ENCODE peak calls at places on chromosome 14, in four cellular contexts. One of them, this sample, is unnamed.

GRCh38 chr14:23645812-23646647 is 9.9 kb downstream of the DHRS2 start:
- DNase-seq in NCI-H1105 treated with DMSO at 0.1 percent for 48 hours: no peak
- DNase-seq in dermis blood vessel endothelial cell: no peak
- DNase-seq in astrocyte of the spinal cord: no peak
- DNase-seq in this sample: no peak

GRCh38 chr14:98999901-99000300 is 272.1 kb downstream of the BCL11B start:
- DNase-seq in NCI-H1105 treated with DMSO at 0.1 percent for 48 hours: no peak
- DNase-seq in dermis blood vessel endothelial cell: no peak
- DNase-seq in astrocyte of the spinal cord: no peak
- DNase-seq in this sample: no peak

GRCh38 chr14:97946291-97946690 is 1149.1 kb downstream of the VRK1 start:
- DNase-seq in NCI-H1105 treated with DMSO at 0.1 percent for 48 hours: no peak
- DNase-seq in dermis blood vessel endothelial cell: no peak
- DNase-seq in astrocyte of the spinal cord: no peak
- DNase-seq in this sample: no peak

GRCh38 chr14:45610303-45610702 is 357.3 kb upstream of the MIS18BP1 start:
- DNase-seq in NCI-H1105 treated with DMSO at 0.1 percent for 48 hours: peak; percentile 45
- DNase-seq in dermis blood vessel endothelial cell: no peak
- DNase-seq in astrocyte of the spinal cord: peak; percentile 26
- DNase-seq in this sample: peak; percentile 4

GRCh38 chr14:53953828-53954550 is 2.6 kb downstream of the BMP4 start:
- DNase-seq in NCI-H1105 treated with DMSO at 0.1 percent for 48 hours: peak; percentile 35
- DNase-seq in dermis blood vessel endothelial cell: peak; percentile 68
- DNase-seq in astrocyte of the spinal cord: peak; percentile 57
- DNase-seq in this sample: no peak

GRCh38 chr14:51534623-51535022 is 117.1 kb upstream of the FRMD6 start:
- DNase-seq in NCI-H1105 treated with DMSO at 0.1 percent for 48 hours: peak; percentile 19
- DNase-seq in dermis blood vessel endothelial cell: peak; percentile 94
- DNase-seq in astrocyte of the spinal cord: no peak
- DNase-seq in this sample: peak; percentile 86

GRCh38 chr14:22427771-22428228 is 161.2 kb downstream of the DAD1 start:
- DNase-seq in NCI-H1105 treated with DMSO at 0.1 percent for 48 hours: no peak
- DNase-seq in dermis blood vessel endothelial cell: no peak
- DNase-seq in astrocyte of the spinal cord: peak; percentile 40
- DNase-seq in this sample: no peak

GRCh38 chr14:30610719-30611388 is 11.3 kb upstream of the SCFD1 start:
- DNase-seq in NCI-H1105 treated with DMSO at 0.1 percent for 48 hours: peak; percentile 98
- DNase-seq in dermis blood vessel endothelial cell: peak; percentile 91
- DNase-seq in astrocyte of the spinal cord: peak; percentile 80
- DNase-seq in this sample: peak; percentile 91

GRCh38 chr14:24634158-24634557 is at the start of gene GZMB:
- DNase-seq in NCI-H1105 treated with DMSO at 0.1 percent for 48 hours: no peak
- DNase-seq in dermis blood vessel endothelial cell: no peak
- DNase-seq in astrocyte of the spinal cord: no peak
- DNase-seq in this sample: no peak

GRCh38 chr14:38839743-38840375 is 263.2 kb downstream of the SEC23A start:
- DNase-seq in NCI-H1105 treated with DMSO at 0.1 percent for 48 hours: no peak
- DNase-seq in dermis blood vessel endothelial cell: peak; percentile 83
- DNase-seq in astrocyte of the spinal cord: peak; percentile 25
- DNase-seq in this sample: peak; percentile 94

GRCh38 chr14:25431211-25432076 is 381.5 kb upstream of the STXBP6 start:
- DNase-seq in NCI-H1105 treated with DMSO at 0.1 percent for 48 hours: peak; percentile 8
- DNase-seq in dermis blood vessel endothelial cell: peak; percentile 17
- DNase-seq in astrocyte of the spinal cord: no peak
- DNase-seq in this sample: no peak

GRCh38 chr14:49220492-49220891 is 365.7 kb downstream of the RPS29 start:
- DNase-seq in NCI-H1105 treated with DMSO at 0.1 percent for 48 hours: no peak
- DNase-seq in dermis blood vessel endothelial cell: no peak
- DNase-seq in astrocyte of the spinal cord: peak; percentile 2
- DNase-seq in this sample: no peak

GRCh38 chr14:54503476-54503875 is 6.2 kb upstream of the CGRRF1 start:
- DNase-seq in NCI-H1105 treated with DMSO at 0.1 percent for 48 hours: no peak
- DNase-seq in dermis blood vessel endothelial cell: peak; percentile 59
- DNase-seq in astrocyte of the spinal cord: peak; percentile 43
- DNase-seq in this sample: peak; percentile 37

GRCh38 chr14:72745991-72746980 is 147.6 kb downstream of the DPF3 start:
- DNase-seq in NCI-H1105 treated with DMSO at 0.1 percent for 48 hours: no peak
- DNase-seq in dermis blood vessel endothelial cell: peak; percentile 24
- DNase-seq in astrocyte of the spinal cord: peak; percentile 77
- DNase-seq in this sample: no peak

GRCh38 chr14:47040490-47040889 is 388.9 kb upstream of the RPL10L start:
- DNase-seq in NCI-H1105 treated with DMSO at 0.1 percent for 48 hours: peak; percentile 34
- DNase-seq in dermis blood vessel endothelial cell: no peak
- DNase-seq in astrocyte of the spinal cord: no peak
- DNase-seq in this sample: peak; percentile 51

GRCh38 chr14:32011225-32011624 is 65.9 kb upstream of the ARHGAP5 start:
- DNase-seq in NCI-H1105 treated with DMSO at 0.1 percent for 48 hours: no peak
- DNase-seq in dermis blood vessel endothelial cell: no peak
- DNase-seq in astrocyte of the spinal cord: no peak
- DNase-seq in this sample: no peak

GRCh38 chr14:105473677-105474477 is 744 bp upstream of the CRIP2 start:
- DNase-seq in NCI-H1105 treated with DMSO at 0.1 percent for 48 hours: peak; percentile 82
- DNase-seq in dermis blood vessel endothelial cell: peak; percentile 93
- DNase-seq in astrocyte of the spinal cord: peak; percentile 95
- DNase-seq in this sample: peak; percentile 91

GRCh38 chr14:92677087-92677668 is 71.2 kb downstream of the LGMN start:
- DNase-seq in NCI-H1105 treated with DMSO at 0.1 percent for 48 hours: no peak
- DNase-seq in dermis blood vessel endothelial cell: no peak
- DNase-seq in astrocyte of the spinal cord: no peak
- DNase-seq in this sample: no peak

GRCh38 chr14:60079723-60080122 is 12.0 kb upstream of the PCNX4 start:
- DNase-seq in NCI-H1105 treated with DMSO at 0.1 percent for 48 hours: no peak
- DNase-seq in dermis blood vessel endothelial cell: no peak
- DNase-seq in astrocyte of the spinal cord: no peak
- DNase-seq in this sample: no peak

GRCh38 chr14:37167151-37168047 is 5.0 kb downstream of the SLC25A21 start:
- DNase-seq in NCI-H1105 treated with DMSO at 0.1 percent for 48 hours: no peak
- DNase-seq in dermis blood vessel endothelial cell: no peak
- DNase-seq in astrocyte of the spinal cord: no peak
- DNase-seq in this sample: no peak

GRCh38 chr14:51430600-51430999 is 190.6 kb downstream of the TMX1 start:
- DNase-seq in NCI-H1105 treated with DMSO at 0.1 percent for 48 hours: no peak
- DNase-seq in dermis blood vessel endothelial cell: no peak
- DNase-seq in astrocyte of the spinal cord: peak; percentile 58
- DNase-seq in this sample: no peak

GRCh38 chr14:55099741-55100140 is 29.3 kb upstream of the LGALS3 start:
- DNase-seq in NCI-H1105 treated with DMSO at 0.1 percent for 48 hours: no peak
- DNase-seq in dermis blood vessel endothelial cell: no peak
- DNase-seq in astrocyte of the spinal cord: no peak
- DNase-seq in this sample: no peak

GRCh38 chr14:28813810-28814209 is 47.2 kb downstream of the FOXG1 start:
- DNase-seq in NCI-H1105 treated with DMSO at 0.1 percent for 48 hours: no peak
- DNase-seq in dermis blood vessel endothelial cell: no peak
- DNase-seq in astrocyte of the spinal cord: peak; percentile 9
- DNase-seq in this sample: no peak

GRCh38 chr14:103529383-103530365 is 678 bp downstream of the TRMT61A start:
- DNase-seq in NCI-H1105 treated with DMSO at 0.1 percent for 48 hours: no peak
- DNase-seq in dermis blood vessel endothelial cell: no peak
- DNase-seq in astrocyte of the spinal cord: no peak
- DNase-seq in this sample: peak; percentile 21

GRCh38 chr14:86675059-86675458 is 1145.1 kb downstream of the FLRT2 start:
- DNase-seq in NCI-H1105 treated with DMSO at 0.1 percent for 48 hours: no peak
- DNase-seq in dermis blood vessel endothelial cell: no peak
- DNase-seq in astrocyte of the spinal cord: no peak
- DNase-seq in this sample: no peak

GRCh38 chr14:103905861-103906456 is 22.3 kb upstream of the TDRD9 start:
- DNase-seq in NCI-H1105 treated with DMSO at 0.1 percent for 48 hours: no peak
- DNase-seq in dermis blood vessel endothelial cell: peak; percentile 47
- DNase-seq in astrocyte of the spinal cord: no peak
- DNase-seq in this sample: peak; percentile 15

GRCh38 chr14:52268191-52269061 is 928 bp downstream of the PTGDR start:
- DNase-seq in NCI-H1105 treated with DMSO at 0.1 percent for 48 hours: no peak
- DNase-seq in dermis blood vessel endothelial cell: no peak
- DNase-seq in astrocyte of the spinal cord: peak; percentile 34
- DNase-seq in this sample: no peak

GRCh38 chr14:47678157-47678556 is 2.8 kb upstream of the MDGA2 start:
- DNase-seq in NCI-H1105 treated with DMSO at 0.1 percent for 48 hours: peak; percentile 1
- DNase-seq in dermis blood vessel endothelial cell: no peak
- DNase-seq in astrocyte of the spinal cord: no peak
- DNase-seq in this sample: no peak

GRCh38 chr14:95098984-95099599 is 58.2 kb downstream of the DICER1 start:
- DNase-seq in NCI-H1105 treated with DMSO at 0.1 percent for 48 hours: peak; percentile 46
- DNase-seq in dermis blood vessel endothelial cell: peak; percentile 61
- DNase-seq in astrocyte of the spinal cord: peak; percentile 62
- DNase-seq in this sample: peak; percentile 25

GRCh38 chr14:35223927-35224326 is 68.3 kb upstream of the PSMA6 start:
- DNase-seq in NCI-H1105 treated with DMSO at 0.1 percent for 48 hours: no peak
- DNase-seq in dermis blood vessel endothelial cell: no peak
- DNase-seq in astrocyte of the spinal cord: no peak
- DNase-seq in this sample: peak; percentile 32

GRCh38 chr14:21505009-21505553 is 6.1 kb downstream of the METTL3 start:
- DNase-seq in NCI-H1105 treated with DMSO at 0.1 percent for 48 hours: no peak
- DNase-seq in dermis blood vessel endothelial cell: no peak
- DNase-seq in astrocyte of the spinal cord: no peak
- DNase-seq in this sample: no peak

GRCh38 chr14:69999246-69999645 is 120.0 kb downstream of the SMOC1 start:
- DNase-seq in NCI-H1105 treated with DMSO at 0.1 percent for 48 hours: no peak
- DNase-seq in dermis blood vessel endothelial cell: peak; percentile 92
- DNase-seq in astrocyte of the spinal cord: peak; percentile 99
- DNase-seq in this sample: peak; percentile 77

GRCh38 chr14:31465113-31465512 is 7.8 kb upstream of the DTD2 start:
- DNase-seq in NCI-H1105 treated with DMSO at 0.1 percent for 48 hours: no peak
- DNase-seq in dermis blood vessel endothelial cell: no peak
- DNase-seq in astrocyte of the spinal cord: peak; percentile 16
- DNase-seq in this sample: no peak

GRCh38 chr14:55701638-55702037 is 121.6 kb downstream of the KTN1 start:
- DNase-seq in NCI-H1105 treated with DMSO at 0.1 percent for 48 hours: no peak
- DNase-seq in dermis blood vessel endothelial cell: no peak
- DNase-seq in astrocyte of the spinal cord: peak; percentile 43
- DNase-seq in this sample: no peak